ENCODE peak calls at places on chromosome 12, in ten cellular contexts. N, Z, O, I, Y, H, K, S, F and M are unnamed samples.

GRCh38 chr12:96197503-96198272 is 3.5 kb downstream of the ELK3 start:
- DNase-seq in F (no peak), Y (no peak), S (peak; percentile 96), Z (no peak), K (no peak), I (no peak), H (no peak), N (no peak), O (no peak), M (peak; percentile 98)

GRCh38 chr12:807041-807717 is 54.8 kb downstream of the WNK1 start:
- DNase-seq in K (no peak), Y (no peak), O (no peak), S (no peak), F (no peak), H (no peak), N (no peak), I (no peak), Z (no peak), M (no peak)

GRCh38 chr12:29316772-29317171 is 64.2 kb downstream of the ERGIC2 start:
- DNase-seq in O (no peak), S (peak; percentile 42), K (no peak), Y (no peak), Z (no peak), N (no peak), F (no peak), H (no peak), I (peak; percentile 23), M (peak; percentile 37)

GRCh38 chr12:111244673-111245072 is 124.2 kb downstream of the PHETA1 start:
- DNase-seq in K (no peak), Y (no peak), Z (no peak), F (no peak), I (no peak), N (no peak), H (no peak), O (no peak), S (no peak), M (no peak)

GRCh38 chr12:41709012-41709411 is 435.7 kb downstream of the GXYLT1 start:
- DNase-seq in N (no peak), F (no peak), K (no peak), O (no peak), H (no peak), S (no peak), Z (no peak), Y (no peak), I (no peak), M (no peak)

GRCh38 chr12:123598522-123598921 is 3.4 kb upstream of the DDX55 start:
- DNase-seq in I (no peak), N (no peak), F (no peak), Z (no peak), O (no peak), K (no peak), Y (no peak), S (no peak), H (no peak), M (no peak)

GRCh38 chr12:26696613-26697092 is 136.3 kb downstream of the ITPR2 start:
- DNase-seq in Z (no peak), I (no peak), O (no peak), H (no peak), Y (no peak), K (no peak), S (no peak), N (no peak), F (no peak), M (no peak)

GRCh38 chr12:93000026-93000425 is 70.9 kb upstream of the EEA1 start:
- DNase-seq in H (no peak), S (no peak), Z (no peak), O (no peak), Y (no peak), N (no peak), K (no peak), F (no peak), I (no peak), M (no peak)

GRCh38 chr12:75349946-75350345 is 15.5 kb downstream of the GLIPR1L1 start:
- DNase-seq in F (no peak), S (no peak), N (no peak), I (no peak), H (no peak), K (no peak), Z (no peak), O (no peak), Y (no peak), M (no peak)

GRCh38 chr12:78095623-78096022 is 264.9 kb downstream of the NAV3 start:
- DNase-seq in N (no peak), H (no peak), I (no peak), K (no peak), O (no peak), S (no peak), F (no peak), Y (no peak), Z (no peak), M (peak; percentile 54)

GRCh38 chr12:57530396-57531142 is 7.9 kb downstream of the MBD6 start:
- DNase-seq in H (no peak), Y (no peak), N (no peak), S (no peak), K (no peak), O (no peak), I (no peak), Z (no peak), F (no peak), M (no peak)

GRCh38 chr12:2893007-2893406 is 2.3 kb downstream of the TULP3 start:
- DNase-seq in N (no peak), H (no peak), O (no peak), S (peak; percentile 94), Z (no peak), K (no peak), F (no peak), Y (no peak), I (no peak), M (peak; percentile 85)

GRCh38 chr12:120125792-120126634 is 9.5 kb upstream of the RAB35 start:
- DNase-seq in O (no peak), F (no peak), H (no peak), Z (no peak), N (no peak), Y (no peak), I (no peak), S (peak; percentile 34), K (no peak), M (peak; percentile 45)

GRCh38 chr12:96034631-96035282 is 630 bp downstream of the LTA4H start:
- DNase-seq in S (peak; percentile 35), N (peak; percentile 60), K (no peak), Y (no peak), O (no peak), F (peak; percentile 52), I (peak; percentile 22), Z (no peak), H (no peak), M (peak; percentile 59)

GRCh38 chr12:81502912-81503695 is 256.0 kb downstream of the PPFIA2 start:
- DNase-seq in S (peak; percentile 77), Y (no peak), H (no peak), N (no peak), F (no peak), K (no peak), Z (no peak), O (no peak), I (no peak), M (peak; percentile 66)

GRCh38 chr12:95836630-95837239 is 22.0 kb upstream of the SNRPF start:
- DNase-seq in I (no peak), N (peak; percentile 42), Z (no peak), K (no peak), H (no peak), S (peak; percentile 56), O (no peak), F (no peak), Y (no peak), M (peak; percentile 47)

GRCh38 chr12:89844539-89844938 is 135.9 kb upstream of the ATP2B1 start:
- DNase-seq in K (no peak), I (no peak), S (no peak), H (no peak), N (no peak), O (no peak), Y (no peak), Z (no peak), F (no peak), M (no peak)

GRCh38 chr12:91119089-91119488 is 7.8 kb upstream of the LUM start:
- DNase-seq in S (no peak), I (no peak), H (no peak), N (no peak), F (no peak), Y (no peak), O (no peak), K (no peak), Z (no peak), M (no peak)

GRCh38 chr12:76895796-76896195 is 17.0 kb upstream of the CSRP2 start:
- DNase-seq in I (no peak), S (no peak), F (no peak), N (no peak), Y (no peak), Z (no peak), H (no peak), K (no peak), O (no peak), M (no peak)

GRCh38 chr12:3129301-3130052 is 52.3 kb downstream of the TSPAN9 start:
- DNase-seq in F (no peak), I (no peak), K (no peak), O (no peak), Y (peak; percentile 52), N (no peak), S (peak; percentile 63), Z (no peak), H (no peak), M (peak; percentile 82)

GRCh38 chr12:78403681-78404080 is 460.9 kb upstream of the SYT1 start:
- DNase-seq in S (peak; percentile 67), K (no peak), N (no peak), Y (no peak), I (no peak), O (no peak), H (no peak), Z (no peak), F (no peak), M (peak; percentile 76)

GRCh38 chr12:25558566-25558965 is 5.5 kb upstream of the LMNTD1 start:
- DNase-seq in N (no peak), K (no peak), H (no peak), I (no peak), O (no peak), S (no peak), Y (no peak), Z (no peak), F (no peak), M (peak; percentile 59)

GRCh38 chr12:131357920-131358319 is 353.0 kb upstream of the SFSWAP start:
- DNase-seq in I (no peak), H (no peak), S (no peak), N (no peak), F (no peak), Z (no peak), K (no peak), O (no peak), Y (no peak), M (no peak)

GRCh38 chr12:43066471-43066870 is 476.9 kb upstream of the PRICKLE1 start:
- DNase-seq in Z (no peak), H (no peak), Y (no peak), S (no peak), K (no peak), O (no peak), N (no peak), I (no peak), F (no peak), M (no peak)

GRCh38 chr12:81245458-81245857 is 167.6 kb downstream of the ACSS3 start:
- DNase-seq in F (no peak), K (no peak), Y (no peak), O (no peak), H (no peak), S (peak; percentile 23), I (no peak), N (peak; percentile 71), Z (peak; percentile 1), M (no peak)

GRCh38 chr12:129067482-129067881 is 214.2 kb downstream of the GLT1D1 start:
- DNase-seq in O (no peak), F (peak; percentile 13), Z (no peak), I (peak; percentile 59), Y (no peak), H (no peak), K (no peak), S (no peak), N (peak; percentile 91), M (no peak)

GRCh38 chr12:116361404-116362223 is 84.1 kb upstream of the MED13L start:
- DNase-seq in I (no peak), F (no peak), Z (no peak), K (no peak), H (no peak), Y (peak; percentile 95), O (no peak), N (peak; percentile 82), S (no peak), M (no peak)

GRCh38 chr12:89134213-89134770 is 218.0 kb downstream of the DUSP6 start:
- DNase-seq in S (no peak), I (no peak), K (no peak), N (no peak), Z (no peak), Y (no peak), F (no peak), H (no peak), O (no peak), M (no peak)